ENCODE peak calls at places on chromosomes 13 and 19, in six cellular contexts. Q is right lobe of liver, L is IMR-90, R is Caco-2, V is adrenal gland, U is heart right ventricle. O is an unnamed sample. For H3K27me3 and H3K9me3, the result is how much of the 10 kb centered on the place peaks cover.

GRCh38 chr13:97866751-97867150 is 86.7 kb upstream of the IPO5 start:
- DNase-seq in R (no peak), U (no peak), V (no peak), L (no peak), Q (no peak), O (no peak)

GRCh38 chr13:23921451-23921888 is 24.2 kb upstream of the C1QTNF9B start:
- DNase-seq in V (no peak), Q (no peak), R (peak), L (peak), U (no peak), O (no peak)

GRCh38 chr19:37218592-37218935 is 550 bp downstream of the ZNF383 start:
- DNase-seq in Q (no peak), R (no peak), V (no peak), U (no peak), L (peak), O (no peak)

GRCh38 chr13:113122571-113123225 is at the start of gene F10:
- DNase-seq in R (peak), U (peak), Q (peak), V (peak), L (peak), O (peak)

GRCh38 chr13:108306768-108307332 is 37.3 kb downstream of the TNFSF13B start:
- DNase-seq in U (no peak), R (no peak), V (no peak), Q (no peak), L (no peak), O (no peak)

GRCh38 chr19:18057557-18057956 is 29.2 kb downstream of the IL12RB1 start:
- DNase-seq in U (peak), V (peak), R (no peak), Q (peak), L (no peak), O (peak)

GRCh38 chr13:41345921-41346589 is 35.0 kb downstream of the NAA16 start:
- DNase-seq in R (no peak), Q (no peak), V (no peak), L (peak), U (no peak), O (no peak)

GRCh38 chr19:3369337-3370213 is 3.2 kb downstream of the NFIC start:
- DNase-seq in Q (no peak), L (peak), V (peak), R (no peak), U (peak), O (peak)

GRCh38 chr19:7069904-7070226 is 362 bp downstream of the ZNF557 start:
- DNase-seq in Q (no peak), L (no peak), U (no peak), R (no peak), V (no peak), O (no peak)

GRCh38 chr13:84487681-84488080 is 605.4 kb upstream of the SLITRK1 start:
- DNase-seq in R (no peak), U (no peak), Q (no peak), V (no peak), L (no peak), O (no peak)

GRCh38 chr13:113001251-113002140 is 32.5 kb downstream of the MCF2L start:
- DNase-seq in V (peak), L (peak), Q (no peak), R (peak), U (no peak), O (peak)

GRCh38 chr19:38547446-38547845 is 70.3 kb downstream of the MAP4K1 start:
- DNase-seq in V (no peak), Q (no peak), L (no peak), R (no peak), U (no peak), O (no peak)

GRCh38 chr13:99995503-99996176 is 14.1 kb downstream of the ZIC2 start:
- DNase-seq in U (no peak), V (no peak), Q (no peak), L (no peak), R (no peak), O (no peak)
- H3K27me3 ChIP-seq in U (half or more), V (half or more), Q (half or more), L (half or more), R (under half), O (under half)

GRCh38 chr19:52464798-52465470 is 11.6 kb downstream of the ZNF578 start:
- DNase-seq in U (no peak), L (no peak), V (no peak), Q (no peak), R (peak), O (no peak)
- H3K9me3 ChIP-seq in U (half or more), L (half or more), V (under half), Q (under half), R (under half), O (under half)

GRCh38 chr19:35852029-35852780 is at the start of gene NPHS1:
- DNase-seq in U (no peak), R (no peak), Q (no peak), L (no peak), V (no peak), O (no peak)

GRCh38 chr19:35856001-35856400 is 710 bp upstream of the KIRREL2 start:
- DNase-seq in L (no peak), R (no peak), U (no peak), V (no peak), Q (no peak), O (no peak)

GRCh38 chr19:35856546-35857149 is at the start of gene KIRREL2:
- DNase-seq in L (no peak), R (peak), V (no peak), Q (no peak), U (no peak), O (no peak)

GRCh38 chr19:35851213-35852028 is 883 bp downstream of the NPHS1 start:
- DNase-seq in V (no peak), R (peak), Q (no peak), U (no peak), L (no peak), O (no peak)

GRCh38 chr19:35853038-35853756 is 893 bp upstream of the NPHS1 start:
- DNase-seq in R (no peak), Q (no peak), L (no peak), V (no peak), U (no peak), O (no peak)
- H3K27me3 ChIP-seq in R (under half), Q (under half), L (half or more), V (half or more), U (half or more), O (under half)

GRCh38 chr13:36212789-36213188 is 1.6 kb downstream of the SOHLH2 start:
- DNase-seq in U (no peak), R (no peak), L (no peak), Q (no peak), V (no peak), O (no peak)
- H3K9me3 ChIP-seq in U (under half), R (under half), L (under half), Q (under half), V (under half), O (under half)

GRCh38 chr13:109790951-109791605 is 4.7 kb upstream of the IRS2 start:
- DNase-seq in R (peak), L (peak), U (no peak), Q (peak), V (no peak), O (no peak)

GRCh38 chr13:109790071-109790470 is 3.7 kb upstream of the IRS2 start:
- DNase-seq in L (no peak), V (no peak), R (no peak), Q (no peak), U (no peak), O (no peak)

GRCh38 chr13:109794095-109794494 is 7.7 kb upstream of the IRS2 start:
- DNase-seq in V (no peak), R (no peak), U (no peak), L (no peak), Q (no peak), O (peak)

GRCh38 chr13:109792416-109793090 is 6.2 kb upstream of the IRS2 start:
- DNase-seq in U (no peak), R (no peak), L (no peak), Q (no peak), V (no peak), O (no peak)

DNA sequence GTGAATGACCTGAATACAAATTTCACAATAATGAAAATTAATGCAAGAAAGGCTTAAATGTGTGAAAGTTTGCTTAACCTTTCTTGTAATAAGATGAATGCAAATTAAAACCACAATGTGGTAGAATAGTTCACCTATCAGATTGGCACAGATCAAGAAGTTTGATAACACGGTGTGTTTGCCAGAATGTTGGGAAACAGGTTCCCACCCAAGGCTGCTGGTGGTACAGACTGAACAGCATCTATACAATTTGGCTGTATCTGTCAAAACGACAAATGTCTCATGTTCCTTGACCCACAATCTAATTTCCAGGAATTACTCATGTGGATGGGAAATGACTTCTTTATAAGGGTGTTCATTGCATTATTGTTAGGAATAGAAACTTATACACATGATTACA is 8.6 kb upstream of the IRS2 start:
- DNase-seq in R (no peak), Q (no peak), L (no peak), U (no peak), V (no peak), O (no peak)
- H3K27me3 ChIP-seq in R (under half), Q (under half), L (under half), U (under half), V (under half), O (under half)

O was measured in right cardiac atrium.